ENCODE peak calls at places on chromosome X, in nine cellular contexts. J, W, A, T, G, S, R, V and I are unnamed samples.

GRCh38 chrX:110402855-110403230 is 44.2 kb downstream of the RTL9 start:
- DNase-seq in W (no peak), V (no peak), S (no peak), T (no peak), G (no peak), A (no peak), J (no peak), R (no peak), I (no peak)

GRCh38 chrX:145213504-145213903 is 33.8 kb upstream of the SPANXN1 start:
- DNase-seq in S (peak; percentile 1), T (no peak), G (peak; percentile 3), W (peak; percentile 57), J (no peak), A (no peak), V (no peak), R (no peak), I (no peak)

GRCh38 chrX:33465137-33465536 is 253.8 kb upstream of the DMD start:
- DNase-seq in A (no peak), J (no peak), V (no peak), W (no peak), R (no peak), G (no peak), S (peak; percentile 2), T (no peak), I (no peak)

GRCh38 chrX:136497556-136498048 is at the start of gene HTATSF1:
- DNase-seq in A (no peak), T (no peak), S (no peak), V (no peak), G (no peak), W (no peak), R (no peak), J (no peak), I (no peak)

GRCh38 chrX:120819126-120819525 is 56.5 kb downstream of the CT47B1 start:
- DNase-seq in G (no peak), T (no peak), A (no peak), J (no peak), S (no peak), R (no peak), W (no peak), V (no peak), I (no peak)

GRCh38 chrX:24506082-24506481 is 41.0 kb downstream of the PDK3 start:
- DNase-seq in W (peak; percentile 70), J (no peak), A (no peak), T (peak; percentile 11), S (no peak), V (no peak), G (no peak), R (no peak), I (no peak)

GRCh38 chrX:46777971-46778810 is 19.3 kb upstream of the SLC9A7 start:
- DNase-seq in R (peak; percentile 72), T (peak; percentile 68), G (no peak), V (no peak), A (no peak), S (no peak), J (no peak), W (peak; percentile 49), I (no peak)

GRCh38 chrX:46180258-46180687 is 364.9 kb downstream of the ZNF674 start:
- DNase-seq in G (no peak), R (peak; percentile 56), A (no peak), T (peak; percentile 89), J (no peak), W (peak; percentile 52), S (no peak), V (no peak), I (no peak)

GRCh38 chrX:10681167-10681566 is 60.8 kb upstream of the MID1 start:
- DNase-seq in W (no peak), V (no peak), R (no peak), J (no peak), S (no peak), G (no peak), A (no peak), T (no peak), I (no peak)

GRCh38 chrX:53262918-53263394 is 18.4 kb downstream of the IQSEC2 start:
- DNase-seq in T (peak; percentile 63), J (no peak), W (peak; percentile 87), V (no peak), G (no peak), A (no peak), S (no peak), R (peak; percentile 53), I (no peak)

GRCh38 chrX:70030242-70030823 is 19.4 kb downstream of the AWAT2 start:
- DNase-seq in S (peak; percentile 53), R (peak; percentile 56), A (no peak), V (no peak), J (no peak), W (peak; percentile 69), T (peak; percentile 78), G (peak; percentile 52), I (no peak)

GRCh38 chrX:108737754-108738153 is 1.4 kb upstream of the IRS4 start:
- DNase-seq in T (no peak), S (no peak), J (no peak), V (no peak), A (no peak), W (no peak), G (no peak), R (no peak), I (no peak)

GRCh38 chrX:17655232-17656034 is 81.9 kb upstream of the SCML1 start:
- DNase-seq in G (peak; percentile 53), W (no peak), A (no peak), S (no peak), V (no peak), T (peak; percentile 8), J (no peak), R (peak; percentile 15), I (no peak)

GRCh38 chrX:42941671-42942070 is 163.7 kb upstream of the PPP1R2C start:
- DNase-seq in R (no peak), G (no peak), A (no peak), S (no peak), W (no peak), J (no peak), T (no peak), V (no peak), I (no peak)

DNA sequence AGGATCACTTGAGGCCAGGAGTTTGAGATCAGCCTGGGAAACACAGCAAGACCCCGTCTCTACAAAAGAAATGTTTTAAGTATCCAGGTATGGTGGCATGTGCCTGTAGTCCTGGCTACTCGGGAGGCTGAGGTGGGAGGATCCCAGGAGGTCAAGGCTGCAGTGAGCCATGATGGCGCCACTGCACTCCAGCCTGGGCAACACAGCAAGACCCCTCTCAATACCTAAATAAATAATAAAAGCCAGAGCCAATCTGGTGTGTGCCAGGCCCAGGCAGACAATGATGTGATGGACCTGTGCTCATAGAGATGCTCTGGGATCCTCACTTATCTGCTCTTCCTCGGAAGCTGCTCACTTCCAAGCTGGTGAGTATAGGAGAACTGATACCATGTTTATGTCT is 18.2 kb upstream of the SASH3 start:
- DNase-seq in R (no peak), J (no peak), T (no peak), W (no peak), A (no peak), G (no peak), V (no peak), S (no peak), I (no peak)
- H3K4me1 ChIP-seq in R (no peaks in the 10 kb centered on the region), J (peaks cover 12% of the 10 kb centered on the region), T (no peaks in the 10 kb centered on the region), W (no peaks in the 10 kb centered on the region), A (no peaks in the 10 kb centered on the region), G (peaks cover 8% of the 10 kb centered on the region), V (no peaks in the 10 kb centered on the region), S (peaks cover 59% of the 10 kb centered on the region), I (no peaks in the 10 kb centered on the region)

GRCh38 chrX:68146054-68146453 is 287.2 kb downstream of the OPHN1 start:
- DNase-seq in S (peak; percentile 2), V (no peak), T (peak; percentile 67), W (peak; percentile 47), A (no peak), J (no peak), R (peak; percentile 63), G (peak; percentile 12), I (no peak)
- TF ChIP-seq CTCF in S (no peak), V (no peak), T (peak; percentile 50), W (peak; percentile 67), A (no peak), J (peak; percentile 57), R (peak; percentile 46), G (peak; percentile 63), I (no peak)

GRCh38 chrX:49043220-49043986 is at the start of gene TFE3:
- DNase-seq in T (peak; percentile 99), R (peak; percentile 99), S (peak; percentile 98), J (peak; percentile 97), A (peak; percentile 99), V (peak; percentile 97), W (peak; percentile 99), G (peak; percentile 94), I (peak; percentile 90)

GRCh38 chrX:49041683-49042529 is 1.3 kb downstream of the TFE3 start:
- DNase-seq in S (peak; percentile 27), W (peak; percentile 60), T (peak; percentile 48), R (peak; percentile 56), G (peak; percentile 29), A (peak; percentile 34), V (peak; percentile 26), J (peak; percentile 17), I (no peak)

GRCh38 chrX:49042581-49043219 is 457 bp downstream of the TFE3 start:
- DNase-seq in V (no peak), T (peak; percentile 13), S (no peak), G (no peak), A (no peak), J (no peak), W (no peak), R (no peak), I (no peak)

GRCh38 chrX:49040376-49040955 is 2.7 kb downstream of the TFE3 start:
- DNase-seq in W (peak; percentile 35), J (no peak), T (peak; percentile 38), A (no peak), V (no peak), G (no peak), S (no peak), R (peak; percentile 23), I (no peak)

GRCh38 chrX:49043987-49044281 is 777 bp upstream of the TFE3 start:
- DNase-seq in G (no peak), J (no peak), T (no peak), A (no peak), V (no peak), S (no peak), R (no peak), W (no peak), I (no peak)
- H3K4me1 ChIP-seq in G (peaks cover 8% of the 10 kb centered on the region), J (peaks cover 47% of the 10 kb centered on the region), T (peaks cover 21% of the 10 kb centered on the region), A (peaks cover 6% of the 10 kb centered on the region), V (peaks cover 8% of the 10 kb centered on the region), S (peaks cover 41% of the 10 kb centered on the region), R (peaks cover 7% of the 10 kb centered on the region), W (peaks cover 29% of the 10 kb centered on the region), I (peaks cover 19% of the 10 kb centered on the region)

DNA sequence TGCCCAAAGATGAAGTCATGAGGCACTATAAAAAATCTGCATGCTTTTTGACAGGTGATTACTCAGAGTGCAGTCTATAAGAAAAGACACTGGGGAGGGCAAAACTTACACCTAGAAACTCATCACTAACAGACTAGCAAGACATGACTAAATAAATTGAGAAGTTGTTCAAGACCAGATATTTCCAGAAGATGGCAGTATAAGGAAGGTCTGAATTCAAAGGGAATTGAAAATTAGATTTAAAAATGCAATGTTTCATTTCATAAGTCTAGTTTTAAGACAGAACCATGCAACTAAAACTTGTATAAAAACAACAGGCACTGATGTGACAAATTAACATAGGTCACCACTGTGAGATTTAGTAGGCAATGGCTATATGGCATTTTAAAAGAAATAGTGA is 232.5 kb upstream of the POF1B start:
- DNase-seq in S (peak; percentile 1), G (peak; percentile 2), A (no peak), R (peak; percentile 24), J (no peak), T (peak; percentile 5), V (no peak), W (peak; percentile 42), I (no peak)
- TF ChIP-seq CTCF in S (peak; percentile 68), G (peak; percentile 66), A (no peak), R (peak; percentile 7), J (peak; percentile 29), T (no peak), V (no peak), W (peak; percentile 59), I (peak; percentile 21)